ENCODE peak calls at places on chromosomes 5 and 9, in nine cellular contexts. C, S, I, P, J, N, O, G and U are unnamed samples.
A peak's percentile ranks its signal among the peaks of the same experiment; 100 is the strongest.

GRCh38 chr9:32672478-32672877 is 37.0 kb upstream of the TAF1L start:
- DNase-seq in C (no peak), S (peak; percentile 81), I (peak; percentile 79), P (peak; percentile 30), J (no peak), N (no peak), O (peak; percentile 33), G (peak; percentile 29), U (no peak)

GRCh38 chr5:125446986-125447385 is 700.5 kb upstream of the ZNF608 start:
- DNase-seq in C (no peak), S (peak; percentile 69), I (peak; percentile 86), P (peak; percentile 57), J (no peak), N (no peak), O (peak; percentile 74), G (peak; percentile 21), U (no peak)

GRCh38 chr9:613771-614347 is 227.6 kb upstream of the DMRT1 start:
- DNase-seq in C (peak; percentile 66), S (peak; percentile 68), I (peak; percentile 91), P (peak; percentile 91), J (peak; percentile 92), N (peak; percentile 33), O (peak; percentile 90), G (peak; percentile 95), U (peak; percentile 83)

GRCh38 chr5:67879619-67880357 is 335.8 kb upstream of the PIK3R1 start:
- DNase-seq in C (no peak), S (peak; percentile 43), I (no peak), P (peak; percentile 34), J (no peak), N (no peak), O (peak; percentile 70), G (no peak), U (no peak)

GRCh38 chr5:75729321-75729720 is 12.1 kb upstream of the POC5 start:
- DNase-seq in C (peak; percentile 83), S (no peak), I (no peak), P (no peak), J (no peak), N (no peak), O (peak; percentile 56), G (peak; percentile 17), U (no peak)

GRCh38 chr5:31809037-31809910 is 170.3 kb downstream of the PDZD2 start:
- DNase-seq in C (peak; percentile 61), S (no peak), I (peak; percentile 70), P (peak; percentile 77), J (peak; percentile 80), N (peak; percentile 17), O (peak; percentile 85), G (peak; percentile 48), U (peak; percentile 80)

GRCh38 chr9:16458696-16459420 is 411.6 kb downstream of the BNC2 start:
- DNase-seq in C (no peak), S (no peak), I (peak; percentile 76), P (peak; percentile 27), J (no peak), N (no peak), O (peak; percentile 57), G (peak; percentile 72), U (no peak)

GRCh38 chr9:70303268-70303667 is 44.5 kb downstream of the SMC5 start:
- DNase-seq in C (no peak), S (no peak), I (peak; percentile 43), P (peak; percentile 77), J (no peak), N (no peak), O (peak; percentile 62), G (no peak), U (no peak)

GRCh38 chr9:35553670-35554543 is 51.2 kb upstream of the TESK1 start:
- DNase-seq in C (peak; percentile 56), S (peak; percentile 39), I (peak; percentile 73), P (peak; percentile 92), J (peak; percentile 92), N (no peak), O (peak; percentile 88), G (peak; percentile 76), U (peak; percentile 88)

GRCh38 chr5:142012186-142012785 is 541 bp downstream of the GNPDA1 start:
- DNase-seq in C (peak; percentile 64), S (peak; percentile 37), I (no peak), P (peak; percentile 51), J (peak; percentile 74), N (peak; percentile 51), O (peak; percentile 56), G (peak; percentile 52), U (peak; percentile 81)

GRCh38 chr5:1176473-1177391 is 24.7 kb upstream of the SLC6A19 start:
- DNase-seq in C (no peak), S (no peak), I (no peak), P (no peak), J (no peak), N (no peak), O (no peak), G (no peak), U (peak; percentile 12)

GRCh38 chr5:112109331-112109993 is 309.6 kb downstream of the EPB41L4A start:
- DNase-seq in C (peak; percentile 1), S (no peak), I (peak; percentile 87), P (peak; percentile 91), J (peak; percentile 73), N (no peak), O (peak; percentile 95), G (no peak), U (peak; percentile 52)

GRCh38 chr5:179079165-179079987 is 19.2 kb downstream of the ZNF354C start:
- DNase-seq in C (no peak), S (no peak), I (no peak), P (no peak), J (no peak), N (no peak), O (no peak), G (no peak), U (no peak)

DNA sequence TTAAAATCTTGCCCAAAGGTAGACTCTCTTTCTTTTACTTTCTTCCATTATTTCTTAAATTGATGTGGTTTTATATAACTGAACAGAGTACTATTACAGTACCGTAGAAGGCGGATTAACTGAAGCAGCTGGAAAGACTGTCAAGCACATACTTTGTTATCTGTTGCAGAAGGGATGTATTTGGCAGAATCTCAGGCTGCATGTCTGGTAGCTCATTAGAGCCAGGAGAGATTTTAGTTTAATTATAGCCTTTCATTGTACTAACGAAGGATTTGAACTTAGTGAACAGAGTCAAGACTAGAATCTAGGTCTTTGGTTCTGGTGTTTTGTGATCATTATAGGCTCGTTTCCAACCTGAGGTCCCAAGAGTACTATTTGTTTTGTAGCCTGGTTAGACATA is 20.6 kb downstream of the ZNF354C start:
- DNase-seq in C (no peak), S (no peak), I (no peak), P (no peak), J (no peak), N (no peak), O (no peak), G (no peak), U (no peak)
- H3K9me3 ChIP-seq in C (peaks cover 100% of the 10 kb centered on the region), S (peaks cover 79% of the 10 kb centered on the region), I (peaks cover 75% of the 10 kb centered on the region), P (peaks cover 100% of the 10 kb centered on the region), J (peaks cover 43% of the 10 kb centered on the region), N (peaks cover 97% of the 10 kb centered on the region), O (no peaks in the 10 kb centered on the region), G (peaks cover 24% of the 10 kb centered on the region), U (peaks cover 31% of the 10 kb centered on the region)

GRCh38 chr5:177547736-177548135 is 6.6 kb downstream of the FAM193B start:
- DNase-seq in C (no peak), S (no peak), I (no peak), P (no peak), J (no peak), N (no peak), O (no peak), G (peak; percentile 16), U (no peak)

GRCh38 chr5:177542816-177543472 is 11.4 kb downstream of the FAM193B start:
- DNase-seq in C (no peak), S (no peak), I (no peak), P (no peak), J (no peak), N (no peak), O (no peak), G (no peak), U (no peak)

GRCh38 chr5:177550120-177550519 is 4.2 kb downstream of the FAM193B start:
- DNase-seq in C (no peak), S (no peak), I (no peak), P (no peak), J (no peak), N (no peak), O (no peak), G (no peak), U (no peak)

GRCh38 chr5:177546262-177546741 is 8.1 kb downstream of the FAM193B start:
- DNase-seq in C (peak; percentile 26), S (peak; percentile 95), I (peak; percentile 99), P (peak; percentile 98), J (peak; percentile 86), N (no peak), O (peak; percentile 98), G (peak; percentile 87), U (peak; percentile 74)

DNA sequence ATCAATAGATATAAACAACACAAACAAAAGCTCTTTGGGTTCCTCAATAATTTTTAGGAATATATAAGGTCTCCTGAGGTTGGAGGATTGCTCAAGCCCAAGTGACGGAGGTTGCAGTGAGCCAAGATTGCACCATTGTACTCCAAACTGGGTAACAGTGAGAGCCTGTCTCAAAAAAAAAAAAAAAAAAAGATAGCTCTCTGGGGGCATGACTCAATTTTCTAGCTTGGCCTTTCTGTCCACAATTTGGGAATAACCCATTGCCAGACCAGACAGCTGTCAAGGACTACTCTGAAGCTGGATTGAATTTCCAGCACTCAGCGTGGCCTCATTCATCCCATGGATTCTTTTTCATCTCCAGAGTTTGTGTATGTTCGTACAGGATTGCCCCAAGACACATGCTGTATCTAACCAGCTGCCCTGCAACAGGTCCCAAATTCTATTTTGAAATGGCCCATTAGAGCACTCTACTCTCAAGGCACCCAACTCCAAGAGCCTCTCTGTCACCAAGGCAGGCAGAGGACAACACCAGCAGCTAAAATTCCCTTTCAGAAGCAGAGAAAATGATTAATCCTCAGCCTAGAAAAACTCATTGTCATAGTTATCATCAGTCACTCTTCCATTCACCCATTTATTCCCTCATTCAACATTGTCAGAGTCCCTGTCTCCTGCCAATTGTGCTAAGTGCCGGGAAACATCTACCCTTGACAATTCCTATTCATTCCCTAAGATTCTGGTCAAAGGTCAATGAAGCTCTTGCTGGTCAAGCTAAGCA is 8.7 kb downstream of the FAM193B start:
- DNase-seq in C (peak; percentile 36), S (no peak), I (peak; percentile 83), P (peak; percentile 95), J (peak; percentile 91), N (no peak), O (peak; percentile 96), G (no peak), U (peak; percentile 73)
- H3K4me3 ChIP-seq in C (no peak overlapping the region), S (no peak overlapping the region), I (no peak overlapping the region), P (peak overlapping the region; percentile 64), J (no peak overlapping the region), N (no peak overlapping the region), O (no peak overlapping the region), G (no peak overlapping the region), U (no peak overlapping the region)

DNA sequence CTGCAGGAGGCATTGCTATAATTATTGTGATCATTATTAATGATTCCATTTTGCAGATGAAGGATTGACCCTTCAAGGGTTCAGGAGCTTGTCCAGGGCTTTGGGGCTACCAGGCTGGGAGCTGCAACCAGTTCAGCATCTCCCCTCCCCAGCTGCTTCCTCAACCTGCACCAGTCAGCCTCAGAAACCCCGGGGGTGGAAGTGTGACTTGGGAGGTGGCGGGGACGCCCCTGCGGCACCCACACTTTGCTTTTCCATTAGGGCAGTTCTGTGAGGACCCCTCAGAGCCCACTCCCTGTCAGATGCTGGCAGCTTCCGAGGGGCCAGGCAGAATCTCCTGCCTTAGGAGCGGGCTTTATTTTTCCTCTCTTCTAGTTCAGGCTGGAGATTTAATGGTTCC is 85.6 kb downstream of the OLFM1 start:
- DNase-seq in C (no peak), S (no peak), I (no peak), P (no peak), J (no peak), N (no peak), O (no peak), G (no peak), U (no peak)
- H3K9me3 ChIP-seq in C (no peaks in the 10 kb centered on the region), S (no peaks in the 10 kb centered on the region), I (peaks cover 49% of the 10 kb centered on the region), P (no peaks in the 10 kb centered on the region), J (no peaks in the 10 kb centered on the region), N (no peaks in the 10 kb centered on the region), O (no peaks in the 10 kb centered on the region), G (peaks cover 2% of the 10 kb centered on the region), U (no peaks in the 10 kb centered on the region)

GRCh38 chr5:7849531-7850240 is 1.2 kb downstream of the CFAP90 start:
- DNase-seq in C (peak; percentile 10), S (no peak), I (no peak), P (peak; percentile 27), J (no peak), N (no peak), O (peak; percentile 14), G (no peak), U (peak; percentile 57)
- H3K4me3 ChIP-seq in C (no peak overlapping the region), S (no peak overlapping the region), I (peak overlapping the region; percentile 2), P (no peak overlapping the region), J (peak overlapping the region; percentile 47), N (peak overlapping the region; percentile 60), O (peak overlapping the region; percentile 72), G (no peak overlapping the region), U (peak overlapping the region; percentile 35)